ENCODE peak calls at places on chromosomes 2 and 18, in ten cellular contexts. U is suprapubic skin, Y is cardiac fibroblast, I is adrenal gland, Z is GM20000, C is H9, J is epithelial cell of proximal tubule, M is retinal pigment epithelial cell, X is lower lobe of right lung, H is GM13976. D is an unnamed sample.

GRCh38 chr2:20027260-20027677 is 14.8 kb upstream of the MATN3 start:
- DNase-seq in U (no peak), Y (no peak), I (no peak), Z (no peak), C (no peak), J (no peak), M (no peak), X (no peak), H (no peak), D (no peak)

GRCh38 chr2:144424559-144425240 is 95.2 kb downstream of the ZEB2 start:
- DNase-seq in U (no peak), Y (no peak), I (no peak), Z (no peak), C (no peak), J (no peak), M (no peak), X (no peak), H (no peak), D (no peak)

GRCh38 chr2:27638709-27639108 is 9.9 kb downstream of the GPN1 start:
- DNase-seq in U (no peak), Y (peak; percentile 70), I (no peak), Z (no peak), C (no peak), J (no peak), M (no peak), X (no peak), H (no peak), D (no peak)

GRCh38 chr2:72139871-72140620 is 7.6 kb downstream of the CYP26B1 start:
- DNase-seq in U (peak; percentile 76), Y (no peak), I (no peak), Z (no peak), C (no peak), J (no peak), M (no peak), X (no peak), H (no peak), D (no peak)

GRCh38 chr18:79797518-79798345 is at the start of gene KCNG2:
- DNase-seq in U (no peak), Y (peak; percentile 39), I (no peak), Z (peak; percentile 90), C (peak; percentile 52), J (no peak), M (no peak), X (no peak), H (peak; percentile 87), D (peak; percentile 75)

GRCh38 chr2:219368690-219369108 is 19.0 kb downstream of the DNPEP start:
- DNase-seq in U (no peak), Y (peak; percentile 69), I (peak; percentile 15), Z (no peak), C (no peak), J (no peak), M (peak; percentile 34), X (no peak), H (no peak), D (no peak)

GRCh38 chr2:5479265-5479928 is 212.8 kb upstream of the SOX11 start:
- DNase-seq in U (no peak), Y (no peak), I (no peak), Z (no peak), C (peak; percentile 50), J (no peak), M (no peak), X (no peak), H (no peak), D (no peak)

GRCh38 chr2:202643012-202643858 is 8.5 kb downstream of the FAM117B start:
- DNase-seq in U (no peak), Y (no peak), I (no peak), Z (no peak), C (no peak), J (no peak), M (no peak), X (no peak), H (peak; percentile 34), D (no peak)

GRCh38 chr2:136242687-136243277 is 124.8 kb upstream of the CXCR4 start:
- DNase-seq in U (no peak), Y (peak; percentile 15), I (peak; percentile 19), Z (no peak), C (no peak), J (no peak), M (no peak), X (no peak), H (no peak), D (no peak)

GRCh38 chr18:3823073-3823472 is 373.1 kb downstream of the TGIF1 start:
- DNase-seq in U (no peak), Y (no peak), I (no peak), Z (no peak), C (no peak), J (peak; percentile 57), M (no peak), X (no peak), H (no peak), D (no peak)

GRCh38 chr2:886072-887022 is 64.3 kb upstream of the SNTG2 start:
- DNase-seq in U (peak; percentile 66), Y (no peak), I (no peak), Z (no peak), C (peak; percentile 28), J (no peak), M (no peak), X (no peak), H (no peak), D (no peak)
- TF ChIP-seq CTCF in U (no peak), Y (no peak), I (no peak), Z (no peak), C (no peak), J (no peak), M (no peak), X (no peak), H (no peak), D (no peak)

DNA sequence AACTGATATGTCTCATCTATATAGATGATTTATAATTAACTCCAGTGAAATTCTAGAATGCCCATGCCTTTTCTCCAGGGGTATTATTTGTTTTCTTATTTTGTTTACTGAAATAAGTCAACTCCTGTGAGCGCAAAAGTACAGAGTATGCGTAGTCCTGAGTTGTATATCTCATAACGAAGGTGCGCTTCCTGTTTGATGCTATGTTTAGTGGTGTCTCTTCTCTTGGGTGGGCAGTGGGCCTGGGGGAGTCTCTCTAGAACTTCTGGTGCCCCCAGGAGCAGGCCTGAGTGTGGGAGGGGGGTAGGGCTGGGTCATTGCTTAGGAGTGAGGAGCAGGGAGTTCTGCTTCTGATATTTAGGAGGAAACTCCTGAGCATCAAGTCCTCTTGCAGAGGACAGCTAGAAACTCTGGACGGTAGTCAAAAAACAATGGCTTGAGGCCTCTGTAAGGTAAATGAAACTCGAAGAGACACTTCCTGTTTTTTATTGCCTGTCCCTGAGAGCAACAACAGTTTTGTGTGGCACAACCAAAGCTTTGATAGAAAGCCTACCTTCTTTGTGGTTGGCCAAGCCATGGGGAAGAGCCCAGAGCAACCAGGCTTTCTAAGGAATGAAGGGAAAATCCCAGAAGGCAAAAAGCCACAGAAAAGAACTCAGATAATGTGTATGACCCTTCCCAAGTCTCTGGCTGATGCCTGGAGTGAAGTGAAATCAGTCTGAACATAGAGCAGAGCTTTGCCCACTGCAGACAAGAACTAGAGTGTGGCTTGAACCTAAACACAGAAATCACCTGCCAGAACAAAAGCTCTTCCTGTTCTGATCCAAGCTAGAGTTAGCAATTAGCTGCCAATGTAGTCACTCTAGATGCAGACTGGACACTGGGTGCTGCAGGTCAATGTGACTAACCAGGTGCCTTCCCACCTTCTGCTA is 8.5 kb upstream of the SP140L start:
- DNase-seq in U (no peak), Y (no peak), I (no peak), Z (peak; percentile 61), C (no peak), J (no peak), M (no peak), X (no peak), H (peak; percentile 55), D (peak; percentile 57)
- TF ChIP-seq CTCF in U (no peak), Y (no peak), I (no peak), Z (no peak), C (no peak), J (no peak), M (no peak), X (no peak), H (no peak), D (no peak)

DNA sequence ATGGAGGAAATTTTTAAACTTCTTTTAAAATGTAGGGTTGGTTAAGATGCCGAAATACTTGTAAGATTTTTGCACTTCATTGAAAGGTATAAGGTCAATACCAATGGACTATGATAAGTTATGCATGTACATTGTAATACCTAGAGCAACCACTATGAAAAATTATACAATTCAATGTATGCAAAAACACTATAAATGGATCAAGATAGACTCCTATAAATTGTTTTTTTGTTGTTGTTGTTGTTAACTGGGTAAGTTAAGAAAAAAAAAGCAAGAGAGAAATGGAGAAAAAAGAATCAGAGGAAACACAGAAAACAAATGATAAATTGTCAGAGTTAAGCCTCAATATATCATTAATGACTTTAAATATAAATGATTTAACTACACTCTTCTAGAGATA is 421.2 kb downstream of the TMEM182 start:
- DNase-seq in U (no peak), Y (no peak), I (no peak), Z (no peak), C (no peak), J (no peak), M (no peak), X (no peak), H (no peak), D (no peak)
- TF ChIP-seq CTCF in U (no peak), Y (no peak), I (no peak), Z (no peak), C (peak; percentile 28), J (no peak), M (no peak), X (no peak), H (no peak), D (no peak)

GRCh38 chr2:124025896-124026295 is 809 bp downstream of the CNTNAP5 start:
- DNase-seq in U (no peak), Y (no peak), I (no peak), Z (no peak), C (no peak), J (no peak), M (no peak), X (no peak), H (no peak), D (no peak)

GRCh38 chr2:124024491-124025348 is at the start of gene CNTNAP5:
- DNase-seq in U (no peak), Y (peak; percentile 52), I (peak; percentile 62), Z (peak; percentile 36), C (peak; percentile 84), J (no peak), M (no peak), X (peak; percentile 65), H (peak; percentile 49), D (peak; percentile 43)

GRCh38 chr2:124025349-124025720 is 248 bp downstream of the CNTNAP5 start:
- DNase-seq in U (no peak), Y (no peak), I (no peak), Z (no peak), C (no peak), J (no peak), M (no peak), X (no peak), H (no peak), D (no peak)

GRCh38 chr2:124032799-124033198 is 7.7 kb downstream of the CNTNAP5 start:
- DNase-seq in U (no peak), Y (no peak), I (no peak), Z (no peak), C (no peak), J (no peak), M (no peak), X (no peak), H (no peak), D (no peak)

DNA sequence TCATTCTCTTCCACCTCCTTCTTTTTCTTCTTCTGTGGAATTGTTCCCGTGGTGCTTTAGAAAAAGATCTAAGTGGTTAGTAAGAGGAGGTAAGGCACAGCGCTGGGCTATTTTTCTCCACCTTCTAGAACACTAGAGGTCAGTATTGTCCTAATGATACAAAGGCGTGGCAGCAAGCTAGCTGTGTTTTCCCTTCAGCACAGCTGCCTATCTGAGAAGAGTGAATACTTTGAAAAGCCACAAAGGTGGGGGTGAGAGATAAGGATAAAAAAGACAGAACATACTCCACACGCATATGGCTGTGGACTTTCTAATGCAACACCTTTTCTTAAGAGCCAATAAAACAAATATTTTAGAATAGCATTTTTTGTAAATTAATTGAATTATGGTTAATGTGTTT is 2.1 kb downstream of the CNTNAP5 start:
- DNase-seq in U (no peak), Y (peak; percentile 78), I (peak; percentile 24), Z (peak; percentile 67), C (peak; percentile 47), J (peak; percentile 10), M (peak; percentile 23), X (no peak), H (peak; percentile 62), D (peak; percentile 46)
- TF ChIP-seq CTCF in U (no peak), Y (peak; percentile 65), I (peak; percentile 49), Z (peak; percentile 38), C (peak; percentile 89), J (peak; percentile 78), M (peak; percentile 72), X (peak; percentile 50), H (peak; percentile 44), D (peak; percentile 63)

D was measured in GM10248.